ENCODE peak calls at places on chromosomes 12 and 14, in eight cellular contexts. One of them, this sample, is unnamed.

GRCh38 chr12:106709068-106709511 is 65.4 kb upstream of the RIC8B start:
- DNase-seq in naive thymus-derived CD4-positive, alpha-beta T cell: no peak
- DNase-seq in NCI-H345: no peak
- DNase-seq in T-cell: no peak
- DNase-seq in aorta: no peak
- DNase-seq in astrocyte of the spinal cord: no peak
- DNase-seq in NCI-H1105: no peak
- DNase-seq in NCI-H524: no peak
- DNase-seq in this sample: no peak

GRCh38 chr12:116274552-116275375 is 2.7 kb downstream of the MED13L start:
- DNase-seq in NCI-H345: no peak
- DNase-seq in T-cell: no peak
- DNase-seq in astrocyte of the spinal cord: no peak
- DNase-seq in NCI-H1105: no peak
- DNase-seq in NCI-H524: no peak
- DNase-seq in aorta: no peak
- DNase-seq in naive thymus-derived CD4-positive, alpha-beta T cell: no peak
- DNase-seq in this sample: no peak

GRCh38 chr12:69779928-69780327 is 41.3 kb downstream of the RAB3IP start:
- DNase-seq in NCI-H345: no peak
- DNase-seq in naive thymus-derived CD4-positive, alpha-beta T cell: no peak
- DNase-seq in NCI-H524: no peak
- DNase-seq in NCI-H1105: peak; percentile 69
- DNase-seq in astrocyte of the spinal cord: peak; percentile 42
- DNase-seq in aorta: no peak
- DNase-seq in T-cell: no peak
- DNase-seq in this sample: peak; percentile 63

GRCh38 chr14:54001189-54001878 is 44.7 kb upstream of the BMP4 start:
- DNase-seq in T-cell: no peak
- DNase-seq in astrocyte of the spinal cord: no peak
- DNase-seq in NCI-H1105: no peak
- DNase-seq in NCI-H345: no peak
- DNase-seq in aorta: no peak
- DNase-seq in naive thymus-derived CD4-positive, alpha-beta T cell: no peak
- DNase-seq in NCI-H524: no peak
- DNase-seq in this sample: peak; percentile 18

GRCh38 chr12:124053855-124054254 is 80.8 kb downstream of the ZNF664 start:
- DNase-seq in NCI-H345: peak; percentile 60
- DNase-seq in T-cell: no peak
- DNase-seq in aorta: peak; percentile 62
- DNase-seq in astrocyte of the spinal cord: peak; percentile 74
- DNase-seq in NCI-H524: peak; percentile 63
- DNase-seq in naive thymus-derived CD4-positive, alpha-beta T cell: no peak
- DNase-seq in NCI-H1105: no peak
- DNase-seq in this sample: peak; percentile 67

GRCh38 chr14:68890173-68890931 is 88.8 kb downstream of the ACTN1 start:
- DNase-seq in astrocyte of the spinal cord: no peak
- DNase-seq in naive thymus-derived CD4-positive, alpha-beta T cell: no peak
- DNase-seq in NCI-H345: no peak
- DNase-seq in NCI-H524: no peak
- DNase-seq in NCI-H1105: no peak
- DNase-seq in T-cell: no peak
- DNase-seq in aorta: no peak
- DNase-seq in this sample: no peak

GRCh38 chr12:19620222-19620621 is 180.9 kb downstream of the AEBP2 start:
- DNase-seq in T-cell: no peak
- DNase-seq in naive thymus-derived CD4-positive, alpha-beta T cell: no peak
- DNase-seq in aorta: no peak
- DNase-seq in astrocyte of the spinal cord: no peak
- DNase-seq in NCI-H524: no peak
- DNase-seq in NCI-H345: no peak
- DNase-seq in NCI-H1105: no peak
- DNase-seq in this sample: no peak

GRCh38 chr14:103871596-103872480 is 24.5 kb upstream of the PPP1R13B start:
- DNase-seq in T-cell: peak; percentile 53
- DNase-seq in NCI-H1105: no peak
- DNase-seq in astrocyte of the spinal cord: no peak
- DNase-seq in NCI-H345: no peak
- DNase-seq in aorta: peak; percentile 68
- DNase-seq in naive thymus-derived CD4-positive, alpha-beta T cell: peak; percentile 67
- DNase-seq in NCI-H524: no peak
- DNase-seq in this sample: no peak

GRCh38 chr12:110224379-110225304 is 56.4 kb upstream of the ATP2A2 start:
- DNase-seq in NCI-H524: no peak
- DNase-seq in naive thymus-derived CD4-positive, alpha-beta T cell: no peak
- DNase-seq in NCI-H1105: no peak
- DNase-seq in NCI-H345: no peak
- DNase-seq in T-cell: no peak
- DNase-seq in aorta: no peak
- DNase-seq in astrocyte of the spinal cord: peak; percentile 88
- DNase-seq in this sample: peak; percentile 76

GRCh38 chr12:31702047-31702446 is 26.8 kb downstream of the AMN1 start:
- DNase-seq in astrocyte of the spinal cord: peak; percentile 7
- DNase-seq in NCI-H1105: no peak
- DNase-seq in NCI-H524: no peak
- DNase-seq in aorta: no peak
- DNase-seq in NCI-H345: no peak
- DNase-seq in naive thymus-derived CD4-positive, alpha-beta T cell: no peak
- DNase-seq in T-cell: no peak
- DNase-seq in this sample: peak; percentile 53

GRCh38 chr12:118520954-118521353 is 144.6 kb downstream of the SUDS3 start:
- DNase-seq in T-cell: no peak
- DNase-seq in NCI-H1105: no peak
- DNase-seq in aorta: no peak
- DNase-seq in naive thymus-derived CD4-positive, alpha-beta T cell: no peak
- DNase-seq in astrocyte of the spinal cord: no peak
- DNase-seq in NCI-H345: no peak
- DNase-seq in NCI-H524: no peak
- DNase-seq in this sample: no peak

GRCh38 chr14:34223302-34224150 is 238.5 kb downstream of the SPTSSA start:
- DNase-seq in astrocyte of the spinal cord: no peak
- DNase-seq in T-cell: no peak
- DNase-seq in aorta: no peak
- DNase-seq in NCI-H524: no peak
- DNase-seq in naive thymus-derived CD4-positive, alpha-beta T cell: no peak
- DNase-seq in NCI-H1105: no peak
- DNase-seq in NCI-H345: no peak
- DNase-seq in this sample: no peak

GRCh38 chr12:93419388-93420034 is 22.2 kb downstream of the UBE2N start:
- DNase-seq in NCI-H524: no peak
- DNase-seq in NCI-H1105: peak; percentile 18
- DNase-seq in NCI-H345: peak; percentile 39
- DNase-seq in T-cell: no peak
- DNase-seq in aorta: no peak
- DNase-seq in astrocyte of the spinal cord: peak; percentile 77
- DNase-seq in naive thymus-derived CD4-positive, alpha-beta T cell: peak; percentile 55
- DNase-seq in this sample: peak; percentile 48

GRCh38 chr14:95516554-95517209 is at the start of gene SYNE3:
- DNase-seq in T-cell: no peak
- DNase-seq in aorta: peak; percentile 72
- DNase-seq in NCI-H524: no peak
- DNase-seq in NCI-H345: peak; percentile 62
- DNase-seq in NCI-H1105: no peak
- DNase-seq in naive thymus-derived CD4-positive, alpha-beta T cell: peak; percentile 35
- DNase-seq in astrocyte of the spinal cord: no peak
- DNase-seq in this sample: peak; percentile 60

GRCh38 chr12:47282206-47282605 is 202.4 kb upstream of the AMIGO2 start:
- DNase-seq in aorta: no peak
- DNase-seq in naive thymus-derived CD4-positive, alpha-beta T cell: no peak
- DNase-seq in NCI-H524: no peak
- DNase-seq in T-cell: no peak
- DNase-seq in NCI-H1105: no peak
- DNase-seq in astrocyte of the spinal cord: peak; percentile 75
- DNase-seq in NCI-H345: no peak
- DNase-seq in this sample: peak; percentile 94

GRCh38 chr12:40963761-40964160 is 224.4 kb upstream of the PDZRN4 start:
- DNase-seq in NCI-H1105: peak; percentile 14
- DNase-seq in naive thymus-derived CD4-positive, alpha-beta T cell: no peak
- DNase-seq in astrocyte of the spinal cord: no peak
- DNase-seq in aorta: no peak
- DNase-seq in NCI-H345: no peak
- DNase-seq in T-cell: no peak
- DNase-seq in NCI-H524: no peak
- DNase-seq in this sample: no peak

GRCh38 chr14:61923348-61923747 is 161.1 kb downstream of the SNAPC1 start:
- DNase-seq in NCI-H524: peak; percentile 12
- DNase-seq in NCI-H345: no peak
- DNase-seq in aorta: no peak
- DNase-seq in astrocyte of the spinal cord: peak; percentile 7
- DNase-seq in naive thymus-derived CD4-positive, alpha-beta T cell: no peak
- DNase-seq in NCI-H1105: no peak
- DNase-seq in T-cell: no peak
- DNase-seq in this sample: peak; percentile 16

GRCh38 chr14:28609228-28609828 is 157.3 kb upstream of the FOXG1 start:
- DNase-seq in naive thymus-derived CD4-positive, alpha-beta T cell: no peak
- DNase-seq in aorta: no peak
- DNase-seq in NCI-H345: peak; percentile 80
- DNase-seq in NCI-H1105: peak; percentile 62
- DNase-seq in T-cell: no peak
- DNase-seq in astrocyte of the spinal cord: peak; percentile 81
- DNase-seq in NCI-H524: peak; percentile 55
- DNase-seq in this sample: peak; percentile 56

GRCh38 chr14:20118795-20119194 is 8.3 kb downstream of the OR4K17 start:
- DNase-seq in NCI-H524: no peak
- DNase-seq in naive thymus-derived CD4-positive, alpha-beta T cell: no peak
- DNase-seq in NCI-H345: no peak
- DNase-seq in aorta: no peak
- DNase-seq in T-cell: no peak
- DNase-seq in NCI-H1105: no peak
- DNase-seq in astrocyte of the spinal cord: no peak
- DNase-seq in this sample: no peak

GRCh38 chr12:17489452-17489851 is 600.5 kb downstream of the RERGL start:
- DNase-seq in NCI-H524: no peak
- DNase-seq in naive thymus-derived CD4-positive, alpha-beta T cell: no peak
- DNase-seq in aorta: no peak
- DNase-seq in NCI-H345: no peak
- DNase-seq in NCI-H1105: no peak
- DNase-seq in astrocyte of the spinal cord: no peak
- DNase-seq in T-cell: no peak
- DNase-seq in this sample: no peak

GRCh38 chr14:73168274-73168673 is 32.0 kb downstream of the PSEN1 start:
- DNase-seq in astrocyte of the spinal cord: no peak
- DNase-seq in NCI-H1105: no peak
- DNase-seq in T-cell: no peak
- DNase-seq in NCI-H345: no peak
- DNase-seq in NCI-H524: no peak
- DNase-seq in naive thymus-derived CD4-positive, alpha-beta T cell: no peak
- DNase-seq in aorta: no peak
- DNase-seq in this sample: no peak

This sample was measured in RPMI7951.